ENCODE peak calls at places on chromosomes 6 and 20, in six cellular contexts. M is retinal pigment epithelial cell, K is endothelial cell, R is NCI-H2081, T is M059J, C is MV-4-11. N is an unnamed sample.

GRCh38 chr20:25148181-25148981 is 47.1 kb upstream of the ENTPD6 start:
- DNase-seq in M (peak), K (no peak), R (no peak), T (no peak), C (no peak), N (no peak)

GRCh38 chr6:111982681-111983080 is 71.2 kb upstream of the CCN6 start:
- DNase-seq in M (no peak), K (no peak), R (no peak), T (no peak), C (no peak), N (no peak)

GRCh38 chr20:58264271-58264670 is 35.8 kb upstream of the ANKRD60 start:
- DNase-seq in M (no peak), K (no peak), R (no peak), T (no peak), C (no peak), N (no peak)

GRCh38 chr6:707576-708236 is 14.8 kb upstream of the EXOC2 start:
- DNase-seq in M (no peak), K (no peak), R (no peak), T (no peak), C (no peak), N (no peak)

GRCh38 chr20:7371518-7372158 is 568.6 kb downstream of the HAO1 start:
- DNase-seq in M (no peak), K (no peak), R (no peak), T (no peak), C (no peak), N (no peak)

GRCh38 chr20:9015984-9016324 is 52.9 kb upstream of the PLCB4 start:
- DNase-seq in M (no peak), K (no peak), R (no peak), T (peak), C (no peak), N (peak)

GRCh38 chr6:146184701-146185100 is 155.8 kb downstream of the GRM1 start:
- DNase-seq in M (no peak), K (no peak), R (no peak), T (no peak), C (no peak), N (no peak)

GRCh38 chr20:41428285-41428684 is 61.7 kb upstream of the EMILIN3 start:
- DNase-seq in M (no peak), K (no peak), R (no peak), T (peak), C (peak), N (no peak)

GRCh38 chr20:59584278-59584925 is 19.9 kb upstream of the PHACTR3 start:
- DNase-seq in M (no peak), K (no peak), R (no peak), T (no peak), C (no peak), N (no peak)

GRCh38 chr20:44014807-44015732 is 100.4 kb downstream of the TOX2 start:
- DNase-seq in M (peak), K (no peak), R (no peak), T (no peak), C (no peak), N (no peak)

GRCh38 chr6:123201869-123202372 is 205.9 kb downstream of the CLVS2 start:
- DNase-seq in M (no peak), K (no peak), R (no peak), T (no peak), C (no peak), N (no peak)

GRCh38 chr6:84052204-84052882 is 18.8 kb downstream of the MRAP2 start:
- DNase-seq in M (no peak), K (peak), R (peak), T (peak), C (no peak), N (peak)

GRCh38 chr20:45355209-45355608 is 7.0 kb upstream of the SDC4 start:
- DNase-seq in M (no peak), K (no peak), R (no peak), T (peak), C (peak), N (peak)

GRCh38 chr20:35579196-35579595 is 36.4 kb upstream of the SPAG4 start:
- DNase-seq in M (no peak), K (no peak), R (no peak), T (no peak), C (no peak), N (no peak)

GRCh38 chr6:47133230-47134000 is 91.3 kb upstream of the ADGRF1 start:
- DNase-seq in M (no peak), K (no peak), R (no peak), T (no peak), C (no peak), N (no peak)

GRCh38 chr20:2840967-2841531 is 504 bp downstream of the VPS16 start:
- DNase-seq in M (no peak), K (peak), R (peak), T (peak), C (no peak), N (peak)

GRCh38 chr20:55242853-55243252 is 762.5 kb downstream of the CBLN4 start:
- DNase-seq in M (no peak), K (no peak), R (no peak), T (no peak), C (no peak), N (no peak)

GRCh38 chr6:90160013-90160412 is 136.6 kb downstream of the BACH2 start:
- DNase-seq in M (no peak), K (no peak), R (no peak), T (no peak), C (no peak), N (no peak)

GRCh38 chr20:19757487-19757972 is 528 bp upstream of the RIN2 start:
- DNase-seq in M (peak), K (peak), R (no peak), T (peak), C (no peak), N (peak)

GRCh38 chr20:10513931-10514575 is 78.9 kb downstream of the SLX4IP start:
- DNase-seq in M (no peak), K (no peak), R (no peak), T (peak), C (no peak), N (no peak)

GRCh38 chr20:45406260-45407066 is 1.6 kb upstream of the DBNDD2 start:
- DNase-seq in M (no peak), K (peak), R (peak), T (peak), C (no peak), N (peak)

GRCh38 chr6:28981833-28982475 is 23.2 kb downstream of the ZNF311 start:
- DNase-seq in M (no peak), K (peak), R (peak), T (peak), C (peak), N (peak)

GRCh38 chr6:16781348-16782169 is 20.3 kb upstream of the ATXN1 start:
- DNase-seq in M (no peak), K (no peak), R (no peak), T (no peak), C (no peak), N (no peak)

GRCh38 chr20:47720636-47721427 is 64.4 kb downstream of the SULF2 start:
- DNase-seq in M (no peak), K (no peak), R (no peak), T (peak), C (no peak), N (no peak)

N was measured in Daoy.